ENCODE peak calls at places on chromosomes 12 and 14, in eight cellular contexts. W, L, K, M, I, R, A and D are unnamed samples.

GRCh38 chr14:71753976-71754375 is 178.3 kb upstream of the RGS6 start:
- DNase-seq in A (no peak), K (no peak), L (no peak), I (no peak), M (no peak), R (no peak), W (no peak), D (no peak)

GRCh38 chr12:8033153-8034044 is 883 bp downstream of the FOXJ2 start:
- DNase-seq in K (no peak), A (peak), I (peak), W (peak), M (peak), L (peak), R (no peak), D (peak)

GRCh38 chr14:77008541-77008940 is 20.0 kb downstream of the IRF2BPL start:
- DNase-seq in K (no peak), I (no peak), R (no peak), A (no peak), M (no peak), W (no peak), L (no peak), D (no peak)

GRCh38 chr14:61889914-61890351 is 127.7 kb downstream of the SNAPC1 start:
- DNase-seq in I (no peak), K (no peak), A (no peak), L (no peak), R (no peak), M (no peak), W (no peak), D (no peak)

GRCh38 chr12:123152823-123153222 is 1.9 kb upstream of the PITPNM2 start:
- DNase-seq in I (no peak), L (no peak), W (no peak), A (no peak), K (no peak), R (no peak), M (no peak), D (no peak)

GRCh38 chr14:58947816-58948440 is 240.5 kb upstream of the DAAM1 start:
- DNase-seq in I (no peak), R (no peak), M (peak), W (peak), L (no peak), K (no peak), A (no peak), D (peak)

GRCh38 chr14:69760810-69761209 is 6.1 kb upstream of the SRSF5 start:
- DNase-seq in R (peak), A (no peak), M (no peak), W (peak), I (no peak), L (no peak), K (no peak), D (no peak)

GRCh38 chr12:101050631-101051030 is 159.4 kb downstream of the SLC5A8 start:
- DNase-seq in K (no peak), W (peak), L (no peak), R (no peak), A (no peak), M (no peak), I (no peak), D (no peak)

GRCh38 chr12:94289551-94290312 is 141.4 kb downstream of the PLXNC1 start:
- DNase-seq in A (peak), L (peak), I (peak), K (no peak), W (peak), R (peak), M (no peak), D (peak)

GRCh38 chr12:62605972-62606371 is 139.3 kb downstream of the MON2 start:
- DNase-seq in K (no peak), A (no peak), L (no peak), I (no peak), W (no peak), R (no peak), M (no peak), D (no peak)

GRCh38 chr14:45253754-45254300 is 825 bp upstream of the MIS18BP1 start:
- DNase-seq in A (peak), W (peak), R (peak), K (no peak), L (peak), M (no peak), I (peak), D (peak)

GRCh38 chr12:131082795-131083194 is 129.1 kb downstream of the ADGRD1 start:
- DNase-seq in R (no peak), A (peak), L (no peak), K (no peak), W (no peak), I (no peak), M (peak), D (no peak)

GRCh38 chr12:19614601-19615442 is 175.5 kb downstream of the AEBP2 start:
- DNase-seq in R (no peak), L (no peak), K (no peak), M (no peak), I (no peak), W (no peak), A (no peak), D (no peak)

GRCh38 chr12:43233861-43234260 is 318.1 kb downstream of the ADAMTS20 start:
- DNase-seq in A (no peak), M (no peak), R (no peak), W (no peak), I (no peak), L (no peak), K (no peak), D (no peak)

GRCh38 chr14:64960762-64961276 is 11.3 kb downstream of the RAB15 start:
- DNase-seq in R (no peak), L (no peak), M (peak), A (no peak), W (no peak), I (no peak), K (no peak), D (no peak)

GRCh38 chr12:63805704-63806672 is 26.3 kb downstream of the RXYLT1 start:
- DNase-seq in A (no peak), R (no peak), W (no peak), I (no peak), K (no peak), L (no peak), M (no peak), D (no peak)

GRCh38 chr12:67515679-67516363 is 132.7 kb upstream of the DYRK2 start:
- DNase-seq in I (no peak), K (peak), M (peak), R (no peak), L (no peak), A (no peak), W (peak), D (peak)

GRCh38 chr14:91835197-91835919 is 32.0 kb downstream of the TC2N start:
- DNase-seq in I (no peak), L (no peak), W (no peak), M (no peak), K (no peak), A (no peak), R (no peak), D (no peak)

GRCh38 chr12:2160043-2160442 is 107.3 kb downstream of the CACNA1C start:
- DNase-seq in W (no peak), L (no peak), A (no peak), R (no peak), K (no peak), I (no peak), M (no peak), D (no peak)

GRCh38 chr14:81208489-81208888 is 12.3 kb downstream of the GTF2A1 start:
- DNase-seq in I (no peak), A (no peak), K (no peak), L (peak), R (no peak), W (no peak), M (no peak), D (peak)

GRCh38 chr12:19388131-19388549 is 51.2 kb upstream of the AEBP2 start:
- DNase-seq in I (no peak), A (peak), R (no peak), K (no peak), L (peak), W (no peak), M (no peak), D (peak)

GRCh38 chr12:21054334-21054733 is 76.7 kb upstream of the SLCO1B1 start:
- DNase-seq in I (no peak), A (no peak), M (no peak), W (peak), L (no peak), R (peak), K (no peak), D (no peak)

GRCh38 chr12:4118017-4118510 is 155.5 kb upstream of the CCND2 start:
- DNase-seq in L (peak), K (no peak), I (peak), R (peak), A (peak), W (peak), M (no peak), D (peak)

GRCh38 chr12:70186436-70186835 is 56.8 kb upstream of the CNOT2 start:
- DNase-seq in M (no peak), K (no peak), R (no peak), W (no peak), L (no peak), I (no peak), A (no peak), D (no peak)

GRCh38 chr12:93127582-93128331 is 198.7 kb upstream of the EEA1 start:
- DNase-seq in M (peak), K (no peak), L (peak), W (peak), I (peak), R (peak), A (no peak), D (peak)

GRCh38 chr12:28082101-28082500 is 108.2 kb upstream of the CCDC91 start:
- DNase-seq in W (no peak), K (no peak), L (no peak), R (no peak), A (no peak), M (no peak), I (no peak), D (no peak)

GRCh38 chr12:71871116-71871515 is 31.6 kb downstream of the TBC1D15 start:
- DNase-seq in L (no peak), I (no peak), R (no peak), A (no peak), M (no peak), W (peak), K (no peak), D (peak)

GRCh38 chr12:1022032-1022970 is 31.3 kb downstream of the ERC1 start:
- DNase-seq in K (no peak), M (no peak), L (no peak), A (no peak), R (no peak), W (no peak), I (no peak), D (peak)

GRCh38 chr14:68181395-68182326 is 362.1 kb downstream of the RAD51B start:
- DNase-seq in A (peak), R (no peak), L (no peak), W (peak), M (no peak), I (no peak), K (no peak), D (peak)

GRCh38 chr14:51319181-51319597 is 79.1 kb downstream of the TMX1 start:
- DNase-seq in A (no peak), I (no peak), L (no peak), R (no peak), W (peak), M (no peak), K (no peak), D (no peak)

GRCh38 chr12:101671157-101671791 is 26.2 kb upstream of the CHPT1 start:
- DNase-seq in W (no peak), I (peak), M (no peak), K (peak), A (no peak), R (no peak), L (no peak), D (no peak)

DNA sequence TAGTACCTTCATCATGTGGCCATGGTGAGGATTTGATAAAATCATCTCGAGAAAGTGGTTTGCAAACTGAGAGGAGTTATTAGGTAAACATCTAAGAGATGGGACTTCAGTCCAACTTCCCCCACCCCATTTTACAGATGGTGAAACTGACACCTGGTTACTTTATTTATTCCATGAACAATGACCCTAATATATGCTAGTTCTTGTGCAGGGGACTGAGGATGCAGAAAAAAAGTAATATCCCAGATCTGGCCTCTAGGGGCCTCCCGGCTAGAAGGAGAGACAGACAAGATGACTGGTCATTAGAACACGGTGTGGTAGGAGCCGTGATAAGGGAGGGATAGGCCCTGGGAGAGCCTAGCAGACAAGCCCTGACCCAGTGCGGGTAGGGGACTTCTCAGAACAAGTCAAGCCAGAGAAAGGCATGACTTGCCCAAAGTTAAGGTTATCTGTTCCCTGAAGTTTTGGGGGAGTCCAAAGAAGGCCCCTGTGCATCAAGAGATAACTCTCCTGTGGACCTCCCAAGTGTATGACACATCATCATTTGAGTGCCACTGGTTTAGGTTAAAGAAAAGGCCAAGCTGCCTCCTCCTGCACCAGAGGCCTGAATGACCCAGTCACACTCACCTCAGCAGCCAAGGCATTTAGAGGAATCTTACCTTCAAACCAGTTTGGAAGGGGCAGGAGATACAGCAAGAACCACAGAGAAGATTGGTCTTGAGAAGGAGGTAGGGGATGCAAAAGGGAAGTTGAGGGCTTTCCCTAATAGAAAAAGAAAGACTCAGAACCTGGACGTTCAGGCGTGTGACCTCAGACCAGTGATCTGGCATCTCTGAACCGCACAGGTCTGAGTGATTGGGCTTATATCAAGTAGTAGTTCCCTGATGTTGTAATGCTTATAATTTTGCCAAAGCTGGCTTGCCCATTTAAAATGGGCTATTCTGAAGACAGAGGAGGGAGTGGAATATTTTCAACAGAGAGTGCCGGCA is 1.6 kb downstream of the CMKLR1 start:
- DNase-seq in L (peak), K (no peak), M (peak), I (no peak), W (peak), R (peak), A (peak), D (peak)
- TF ChIP-seq CTCF in L (peak), K (peak), M (peak), I (no peak), W (peak), R (peak), A (peak), D (peak)

DNA sequence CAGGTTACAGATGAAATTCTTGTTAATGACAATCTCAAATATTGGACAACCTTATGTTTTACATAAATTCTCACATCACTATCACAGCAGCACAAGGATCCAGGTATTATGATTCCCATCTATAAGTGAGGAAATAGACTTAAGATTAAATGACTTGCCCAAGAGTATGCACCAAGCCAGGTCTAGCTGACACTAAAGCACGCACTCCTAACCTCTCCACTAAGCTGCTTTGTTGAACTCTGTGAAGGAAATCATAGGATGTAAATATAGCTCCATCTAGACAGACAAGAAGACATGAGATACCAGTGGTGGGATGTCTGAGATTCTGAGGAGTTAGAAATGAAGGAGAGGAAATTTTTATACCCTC is 87.9 kb downstream of the PHLDA1 start:
- DNase-seq in W (no peak), K (no peak), L (no peak), M (no peak), A (peak), R (peak), I (no peak), D (no peak)
- H3K4me3 ChIP-seq in W (no peak), K (no peak), L (no peak), M (peak), A (no peak), R (no peak), I (no peak), D (no peak)

DNA sequence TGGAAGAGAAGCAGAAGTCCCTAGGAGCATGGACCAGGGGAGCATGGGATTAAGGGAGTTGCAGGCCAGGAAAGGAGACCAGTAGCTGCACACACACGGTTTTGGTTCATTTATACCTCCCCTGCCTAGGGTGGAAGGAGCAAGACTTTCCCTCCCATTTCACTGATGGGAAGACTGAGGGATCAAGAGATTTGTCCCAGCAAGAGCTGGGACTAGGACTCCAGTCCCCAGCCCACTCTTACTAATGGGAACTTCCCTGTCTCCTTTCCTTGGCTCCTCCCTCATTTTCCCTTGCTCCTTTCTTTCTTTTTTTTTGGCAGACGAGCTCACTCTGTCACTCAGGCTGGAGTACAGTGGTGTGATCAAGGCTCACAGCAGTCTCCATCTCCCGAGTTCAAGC is 13.0 kb downstream of the SCNN1A start:
- DNase-seq in I (no peak), K (no peak), A (peak), R (no peak), L (no peak), W (no peak), M (no peak), D (no peak)
- TF ChIP-seq CTCF in I (no peak), K (no peak), A (no peak), R (no peak), L (no peak), W (no peak), M (no peak), D (no peak)

GRCh38 chr12:77943466-77943865 is 112.8 kb downstream of the NAV3 start:
- DNase-seq in M (no peak), W (peak), K (no peak), R (peak), I (no peak), A (peak), L (no peak), D (peak)

GRCh38 chr12:77941396-77941795 is 110.7 kb downstream of the NAV3 start:
- DNase-seq in I (no peak), K (no peak), A (no peak), W (no peak), M (no peak), R (no peak), L (no peak), D (peak)

GRCh38 chr12:77940011-77940423 is 109.3 kb downstream of the NAV3 start:
- DNase-seq in R (peak), K (no peak), I (no peak), W (peak), A (peak), L (no peak), M (no peak), D (peak)

GRCh38 chr12:77938301-77938700 is 107.6 kb downstream of the NAV3 start:
- DNase-seq in W (no peak), L (no peak), I (no peak), K (no peak), R (no peak), M (no peak), A (no peak), D (peak)

DNA sequence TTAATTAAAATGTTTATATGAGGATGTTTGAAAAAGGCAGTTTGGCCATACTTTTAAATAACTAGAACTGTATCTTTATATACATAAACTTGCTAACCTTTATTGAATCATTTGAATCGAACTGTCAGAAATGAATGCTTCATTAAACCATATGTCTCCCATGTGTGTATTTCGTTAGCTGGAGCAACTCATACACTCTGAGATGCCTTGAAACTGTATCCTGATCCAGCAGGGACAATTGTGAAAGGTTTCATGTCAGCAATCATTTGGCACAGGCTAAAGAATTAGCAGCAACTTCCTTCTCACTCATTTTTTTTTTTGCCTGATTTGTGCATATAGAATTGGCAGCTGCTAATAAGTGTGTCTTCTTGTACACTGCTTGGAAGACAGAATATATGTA is 109.9 kb downstream of the NAV3 start:
- DNase-seq in I (no peak), K (no peak), L (no peak), W (peak), M (no peak), A (peak), R (peak), D (peak)
- H3K4me3 ChIP-seq in I (no peak), K (no peak), L (no peak), W (peak), M (no peak), A (peak), R (peak), D (peak)

GRCh38 chr14:100105357-100106169 is 40.3 kb downstream of the EVL start:
- DNase-seq in L (no peak), W (no peak), A (no peak), M (no peak), R (no peak), I (no peak), K (no peak), D (no peak)
- TF ChIP-seq CTCF in L (no peak), W (no peak), A (no peak), M (no peak), R (no peak), I (no peak), K (no peak), D (no peak)

DNA sequence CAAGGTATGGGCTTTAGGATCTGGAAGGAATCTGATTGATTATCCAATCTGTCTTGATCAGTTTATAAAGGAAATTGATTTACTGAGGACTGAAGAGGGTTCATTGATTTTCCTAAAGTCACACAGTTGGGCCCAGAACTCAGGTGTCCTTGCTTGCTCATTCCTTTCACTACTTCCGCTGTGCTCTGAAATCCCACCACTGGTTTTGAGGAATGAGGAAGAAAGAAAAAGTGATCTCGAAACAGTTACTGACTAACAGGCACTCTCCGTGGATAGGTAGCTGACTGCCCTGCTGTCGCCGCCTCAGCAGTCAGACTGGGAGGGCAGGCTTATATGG is at the start of gene FITM1:
- DNase-seq in A (no peak), K (no peak), R (no peak), M (no peak), W (no peak), I (no peak), L (no peak), D (no peak)
- H3K4me3 ChIP-seq in A (no peak), K (no peak), R (no peak), M (no peak), W (no peak), I (peak), L (no peak), D (no peak)

GRCh38 chr14:20757963-20758362 is 10.2 kb upstream of the EDDM3B start:
- DNase-seq in W (no peak), K (peak), M (peak), R (no peak), L (peak), A (no peak), I (no peak), D (no peak)
- TF ChIP-seq CTCF in W (no peak), K (no peak), M (peak), R (no peak), L (peak), A (no peak), I (peak), D (no peak)